ENCODE peak calls at places on chromosome 4, in five cellular contexts. P, T, X, Y and V are unnamed samples.

GRCh38 chr4:73816814-73817213 is 19.7 kb upstream of the CXCL6 start:
- DNase-seq in Y (no peak), T (no peak), X (no peak), P (no peak), V (no peak)

GRCh38 chr4:17468638-17469221 is 43.2 kb downstream of the QDPR start:
- DNase-seq in P (peak), T (no peak), X (no peak), Y (no peak), V (no peak)

GRCh38 chr4:8582941-8583654 is 2.9 kb downstream of the GPR78 start:
- DNase-seq in X (no peak), T (no peak), P (no peak), Y (no peak), V (no peak)

GRCh38 chr4:3836041-3836801 is 70.0 kb downstream of the ADRA2C start:
- DNase-seq in P (peak), X (no peak), Y (no peak), T (no peak), V (no peak)

GRCh38 chr4:111512081-111512774 is 633.0 kb upstream of the FAM241A start:
- DNase-seq in P (no peak), Y (no peak), X (no peak), T (no peak), V (no peak)

GRCh38 chr4:157887316-157887715 is 285.5 kb downstream of the GASK1B start:
- DNase-seq in P (no peak), T (no peak), Y (no peak), X (no peak), V (no peak)

GRCh38 chr4:83582289-83582756 is 46.4 kb downstream of the GPAT3 start:
- DNase-seq in X (no peak), T (no peak), Y (no peak), P (no peak), V (peak)

GRCh38 chr4:38609614-38610013 is 54.4 kb upstream of the KLF3 start:
- DNase-seq in T (no peak), Y (peak), X (no peak), P (no peak), V (no peak)

GRCh38 chr4:12692815-12693214 is 791.3 kb downstream of the RAB28 start:
- DNase-seq in X (no peak), Y (no peak), T (no peak), P (no peak), V (no peak)